ENCODE peak calls at places on chromosomes 6 and 20, in eight cellular contexts. One of them, this sample, is unnamed.

GRCh38 chr6:40164345-40164755 is 230.1 kb upstream of the MOCS1 start:
- DNase-seq in fibroblast of lung: no peak
- DNase-seq in stimulated activated CD4-positive, alpha-beta T cell treated with anti-CD3 and anti-CD28 coated beads, Interleukin-1b, Interleukin-23, amount 100 ng/mL, for 48 hours: no peak
- DNase-seq in mucosa of gallbladder: no peak
- DNase-seq in T-helper 17 cell: no peak
- DNase-seq in activated B cell treated with CpG ODN at 0.5 μM for 24 hours: no peak
- DNase-seq in SHP77: peak
- DNase-seq in hippocampal formation: peak
- DNase-seq in this sample: peak

GRCh38 chr20:56440346-56441007 is 27.9 kb upstream of the RTF2 start:
- DNase-seq in stimulated activated CD4-positive, alpha-beta T cell treated with anti-CD3 and anti-CD28 coated beads, Interleukin-1b, Interleukin-23, amount 100 ng/mL, for 48 hours: peak
- DNase-seq in mucosa of gallbladder: no peak
- DNase-seq in hippocampal formation: no peak
- DNase-seq in T-helper 17 cell: peak
- DNase-seq in activated B cell treated with CpG ODN at 0.5 μM for 24 hours: no peak
- DNase-seq in fibroblast of lung: no peak
- DNase-seq in SHP77: no peak
- DNase-seq in this sample: no peak

GRCh38 chr20:29873946-29874345 is 1383.5 kb upstream of the DEFB115 start:
- DNase-seq in activated B cell treated with CpG ODN at 0.5 μM for 24 hours: no peak
- DNase-seq in mucosa of gallbladder: peak
- DNase-seq in SHP77: no peak
- DNase-seq in stimulated activated CD4-positive, alpha-beta T cell treated with anti-CD3 and anti-CD28 coated beads, Interleukin-1b, Interleukin-23, amount 100 ng/mL, for 48 hours: peak
- DNase-seq in hippocampal formation: no peak
- DNase-seq in fibroblast of lung: peak
- DNase-seq in T-helper 17 cell: no peak
- DNase-seq in this sample: peak

GRCh38 chr6:158233214-158233795 is 65.2 kb downstream of the GTF2H5 start:
- DNase-seq in stimulated activated CD4-positive, alpha-beta T cell treated with anti-CD3 and anti-CD28 coated beads, Interleukin-1b, Interleukin-23, amount 100 ng/mL, for 48 hours: no peak
- DNase-seq in fibroblast of lung: no peak
- DNase-seq in T-helper 17 cell: no peak
- DNase-seq in mucosa of gallbladder: no peak
- DNase-seq in hippocampal formation: no peak
- DNase-seq in SHP77: peak
- DNase-seq in activated B cell treated with CpG ODN at 0.5 μM for 24 hours: no peak
- DNase-seq in this sample: peak

GRCh38 chr6:54291738-54292137 is 16.5 kb upstream of the TINAG start:
- DNase-seq in fibroblast of lung: peak
- DNase-seq in SHP77: no peak
- DNase-seq in stimulated activated CD4-positive, alpha-beta T cell treated with anti-CD3 and anti-CD28 coated beads, Interleukin-1b, Interleukin-23, amount 100 ng/mL, for 48 hours: no peak
- DNase-seq in mucosa of gallbladder: no peak
- DNase-seq in T-helper 17 cell: no peak
- DNase-seq in hippocampal formation: no peak
- DNase-seq in activated B cell treated with CpG ODN at 0.5 μM for 24 hours: no peak
- DNase-seq in this sample: no peak

GRCh38 chr20:48298851-48299484 is 513.7 kb upstream of the SULF2 start:
- DNase-seq in mucosa of gallbladder: peak
- DNase-seq in SHP77: no peak
- DNase-seq in T-helper 17 cell: no peak
- DNase-seq in fibroblast of lung: peak
- DNase-seq in activated B cell treated with CpG ODN at 0.5 μM for 24 hours: no peak
- DNase-seq in hippocampal formation: no peak
- DNase-seq in stimulated activated CD4-positive, alpha-beta T cell treated with anti-CD3 and anti-CD28 coated beads, Interleukin-1b, Interleukin-23, amount 100 ng/mL, for 48 hours: no peak
- DNase-seq in this sample: no peak

GRCh38 chr20:51244496-51244895 is 221.6 kb upstream of the KCNG1 start:
- DNase-seq in activated B cell treated with CpG ODN at 0.5 μM for 24 hours: no peak
- DNase-seq in fibroblast of lung: no peak
- DNase-seq in mucosa of gallbladder: no peak
- DNase-seq in T-helper 17 cell: no peak
- DNase-seq in SHP77: no peak
- DNase-seq in stimulated activated CD4-positive, alpha-beta T cell treated with anti-CD3 and anti-CD28 coated beads, Interleukin-1b, Interleukin-23, amount 100 ng/mL, for 48 hours: no peak
- DNase-seq in hippocampal formation: no peak
- DNase-seq in this sample: no peak

GRCh38 chr20:59120491-59120890 is 43.1 kb upstream of the ZNF831 start:
- DNase-seq in hippocampal formation: no peak
- DNase-seq in activated B cell treated with CpG ODN at 0.5 μM for 24 hours: no peak
- DNase-seq in SHP77: no peak
- DNase-seq in fibroblast of lung: no peak
- DNase-seq in stimulated activated CD4-positive, alpha-beta T cell treated with anti-CD3 and anti-CD28 coated beads, Interleukin-1b, Interleukin-23, amount 100 ng/mL, for 48 hours: peak
- DNase-seq in T-helper 17 cell: peak
- DNase-seq in mucosa of gallbladder: no peak
- DNase-seq in this sample: no peak

GRCh38 chr6:13229205-13230085 is 98.9 kb downstream of the TBC1D7 start:
- DNase-seq in SHP77: peak
- DNase-seq in fibroblast of lung: no peak
- DNase-seq in hippocampal formation: no peak
- DNase-seq in activated B cell treated with CpG ODN at 0.5 μM for 24 hours: peak
- DNase-seq in stimulated activated CD4-positive, alpha-beta T cell treated with anti-CD3 and anti-CD28 coated beads, Interleukin-1b, Interleukin-23, amount 100 ng/mL, for 48 hours: peak
- DNase-seq in T-helper 17 cell: no peak
- DNase-seq in mucosa of gallbladder: no peak
- DNase-seq in this sample: no peak

GRCh38 chr20:54350415-54350814 is 125.0 kb upstream of the DOK5 start:
- DNase-seq in activated B cell treated with CpG ODN at 0.5 μM for 24 hours: no peak
- DNase-seq in fibroblast of lung: peak
- DNase-seq in T-helper 17 cell: no peak
- DNase-seq in stimulated activated CD4-positive, alpha-beta T cell treated with anti-CD3 and anti-CD28 coated beads, Interleukin-1b, Interleukin-23, amount 100 ng/mL, for 48 hours: no peak
- DNase-seq in SHP77: no peak
- DNase-seq in hippocampal formation: no peak
- DNase-seq in mucosa of gallbladder: no peak
- DNase-seq in this sample: no peak

GRCh38 chr6:77463308-77463880 is at the start of gene HTR1B:
- DNase-seq in T-helper 17 cell: no peak
- DNase-seq in SHP77: no peak
- DNase-seq in hippocampal formation: no peak
- DNase-seq in activated B cell treated with CpG ODN at 0.5 μM for 24 hours: no peak
- DNase-seq in stimulated activated CD4-positive, alpha-beta T cell treated with anti-CD3 and anti-CD28 coated beads, Interleukin-1b, Interleukin-23, amount 100 ng/mL, for 48 hours: no peak
- DNase-seq in fibroblast of lung: no peak
- DNase-seq in mucosa of gallbladder: no peak
- DNase-seq in this sample: peak

GRCh38 chr6:30727920-30728605 is 7.9 kb downstream of the TUBB start:
- DNase-seq in stimulated activated CD4-positive, alpha-beta T cell treated with anti-CD3 and anti-CD28 coated beads, Interleukin-1b, Interleukin-23, amount 100 ng/mL, for 48 hours: no peak
- DNase-seq in hippocampal formation: no peak
- DNase-seq in activated B cell treated with CpG ODN at 0.5 μM for 24 hours: no peak
- DNase-seq in fibroblast of lung: peak
- DNase-seq in T-helper 17 cell: no peak
- DNase-seq in SHP77: no peak
- DNase-seq in mucosa of gallbladder: no peak
- DNase-seq in this sample: no peak

GRCh38 chr6:6566766-6567165 is 21.8 kb upstream of the LY86 start:
- DNase-seq in mucosa of gallbladder: no peak
- DNase-seq in hippocampal formation: no peak
- DNase-seq in stimulated activated CD4-positive, alpha-beta T cell treated with anti-CD3 and anti-CD28 coated beads, Interleukin-1b, Interleukin-23, amount 100 ng/mL, for 48 hours: no peak
- DNase-seq in T-helper 17 cell: no peak
- DNase-seq in activated B cell treated with CpG ODN at 0.5 μM for 24 hours: no peak
- DNase-seq in fibroblast of lung: no peak
- DNase-seq in SHP77: no peak
- DNase-seq in this sample: no peak

GRCh38 chr6:55239099-55239498 is 64.8 kb downstream of the HCRTR2 start:
- DNase-seq in stimulated activated CD4-positive, alpha-beta T cell treated with anti-CD3 and anti-CD28 coated beads, Interleukin-1b, Interleukin-23, amount 100 ng/mL, for 48 hours: no peak
- DNase-seq in SHP77: no peak
- DNase-seq in mucosa of gallbladder: no peak
- DNase-seq in fibroblast of lung: peak
- DNase-seq in activated B cell treated with CpG ODN at 0.5 μM for 24 hours: no peak
- DNase-seq in hippocampal formation: no peak
- DNase-seq in T-helper 17 cell: no peak
- DNase-seq in this sample: no peak

GRCh38 chr6:12555267-12555666 is 161.3 kb upstream of the PHACTR1 start:
- DNase-seq in fibroblast of lung: no peak
- DNase-seq in T-helper 17 cell: no peak
- DNase-seq in SHP77: no peak
- DNase-seq in hippocampal formation: no peak
- DNase-seq in stimulated activated CD4-positive, alpha-beta T cell treated with anti-CD3 and anti-CD28 coated beads, Interleukin-1b, Interleukin-23, amount 100 ng/mL, for 48 hours: no peak
- DNase-seq in mucosa of gallbladder: no peak
- DNase-seq in activated B cell treated with CpG ODN at 0.5 μM for 24 hours: no peak
- DNase-seq in this sample: no peak

GRCh38 chr6:17835784-17836183 is 129.1 kb upstream of the NUP153 start:
- DNase-seq in hippocampal formation: no peak
- DNase-seq in fibroblast of lung: no peak
- DNase-seq in SHP77: no peak
- DNase-seq in activated B cell treated with CpG ODN at 0.5 μM for 24 hours: no peak
- DNase-seq in mucosa of gallbladder: no peak
- DNase-seq in stimulated activated CD4-positive, alpha-beta T cell treated with anti-CD3 and anti-CD28 coated beads, Interleukin-1b, Interleukin-23, amount 100 ng/mL, for 48 hours: no peak
- DNase-seq in T-helper 17 cell: no peak
- DNase-seq in this sample: no peak

GRCh38 chr6:83708970-83709747 is at the start of gene SNAP91:
- DNase-seq in hippocampal formation: peak
- DNase-seq in activated B cell treated with CpG ODN at 0.5 μM for 24 hours: no peak
- DNase-seq in stimulated activated CD4-positive, alpha-beta T cell treated with anti-CD3 and anti-CD28 coated beads, Interleukin-1b, Interleukin-23, amount 100 ng/mL, for 48 hours: no peak
- DNase-seq in T-helper 17 cell: no peak
- DNase-seq in mucosa of gallbladder: no peak
- DNase-seq in SHP77: peak
- DNase-seq in fibroblast of lung: no peak
- DNase-seq in this sample: peak

GRCh38 chr6:165864925-165865324 is 201.9 kb upstream of the PDE10A start:
- DNase-seq in stimulated activated CD4-positive, alpha-beta T cell treated with anti-CD3 and anti-CD28 coated beads, Interleukin-1b, Interleukin-23, amount 100 ng/mL, for 48 hours: no peak
- DNase-seq in hippocampal formation: no peak
- DNase-seq in fibroblast of lung: no peak
- DNase-seq in SHP77: no peak
- DNase-seq in mucosa of gallbladder: no peak
- DNase-seq in T-helper 17 cell: no peak
- DNase-seq in activated B cell treated with CpG ODN at 0.5 μM for 24 hours: no peak
- DNase-seq in this sample: no peak

GRCh38 chr6:47478233-47479155 is 905 bp downstream of the CD2AP start:
- DNase-seq in hippocampal formation: no peak
- DNase-seq in fibroblast of lung: peak
- DNase-seq in T-helper 17 cell: no peak
- DNase-seq in SHP77: no peak
- DNase-seq in mucosa of gallbladder: no peak
- DNase-seq in stimulated activated CD4-positive, alpha-beta T cell treated with anti-CD3 and anti-CD28 coated beads, Interleukin-1b, Interleukin-23, amount 100 ng/mL, for 48 hours: no peak
- DNase-seq in activated B cell treated with CpG ODN at 0.5 μM for 24 hours: no peak
- DNase-seq in this sample: no peak

GRCh38 chr6:133953634-133954415 is 801 bp downstream of the TBPL1 start:
- DNase-seq in activated B cell treated with CpG ODN at 0.5 μM for 24 hours: no peak
- DNase-seq in T-helper 17 cell: no peak
- DNase-seq in fibroblast of lung: no peak
- DNase-seq in mucosa of gallbladder: no peak
- DNase-seq in SHP77: no peak
- DNase-seq in hippocampal formation: no peak
- DNase-seq in stimulated activated CD4-positive, alpha-beta T cell treated with anti-CD3 and anti-CD28 coated beads, Interleukin-1b, Interleukin-23, amount 100 ng/mL, for 48 hours: no peak
- DNase-seq in this sample: peak

GRCh38 chr6:23280445-23280844 is 711.1 kb downstream of the HDGFL1 start:
- DNase-seq in stimulated activated CD4-positive, alpha-beta T cell treated with anti-CD3 and anti-CD28 coated beads, Interleukin-1b, Interleukin-23, amount 100 ng/mL, for 48 hours: no peak
- DNase-seq in mucosa of gallbladder: no peak
- DNase-seq in T-helper 17 cell: no peak
- DNase-seq in fibroblast of lung: no peak
- DNase-seq in activated B cell treated with CpG ODN at 0.5 μM for 24 hours: no peak
- DNase-seq in hippocampal formation: no peak
- DNase-seq in SHP77: no peak
- DNase-seq in this sample: no peak

GRCh38 chr6:118562959-118563358 is 14.9 kb downstream of the PLN start:
- DNase-seq in activated B cell treated with CpG ODN at 0.5 μM for 24 hours: no peak
- DNase-seq in mucosa of gallbladder: no peak
- DNase-seq in T-helper 17 cell: no peak
- DNase-seq in SHP77: no peak
- DNase-seq in hippocampal formation: no peak
- DNase-seq in stimulated activated CD4-positive, alpha-beta T cell treated with anti-CD3 and anti-CD28 coated beads, Interleukin-1b, Interleukin-23, amount 100 ng/mL, for 48 hours: no peak
- DNase-seq in fibroblast of lung: no peak
- DNase-seq in this sample: no peak

GRCh38 chr20:7967199-7967844 is 27.1 kb upstream of the HAO1 start:
- DNase-seq in mucosa of gallbladder: no peak
- DNase-seq in activated B cell treated with CpG ODN at 0.5 μM for 24 hours: no peak
- DNase-seq in stimulated activated CD4-positive, alpha-beta T cell treated with anti-CD3 and anti-CD28 coated beads, Interleukin-1b, Interleukin-23, amount 100 ng/mL, for 48 hours: no peak
- DNase-seq in T-helper 17 cell: no peak
- DNase-seq in hippocampal formation: no peak
- DNase-seq in fibroblast of lung: peak
- DNase-seq in SHP77: no peak
- DNase-seq in this sample: no peak

GRCh38 chr6:36358235-36358915 is 21.7 kb upstream of the BNIP5 start:
- DNase-seq in mucosa of gallbladder: no peak
- DNase-seq in activated B cell treated with CpG ODN at 0.5 μM for 24 hours: no peak
- DNase-seq in hippocampal formation: peak
- DNase-seq in fibroblast of lung: no peak
- DNase-seq in SHP77: no peak
- DNase-seq in T-helper 17 cell: no peak
- DNase-seq in stimulated activated CD4-positive, alpha-beta T cell treated with anti-CD3 and anti-CD28 coated beads, Interleukin-1b, Interleukin-23, amount 100 ng/mL, for 48 hours: no peak
- DNase-seq in this sample: no peak

GRCh38 chr20:56781108-56781739 is 152.1 kb downstream of the TFAP2C start:
- DNase-seq in fibroblast of lung: peak
- DNase-seq in T-helper 17 cell: no peak
- DNase-seq in stimulated activated CD4-positive, alpha-beta T cell treated with anti-CD3 and anti-CD28 coated beads, Interleukin-1b, Interleukin-23, amount 100 ng/mL, for 48 hours: no peak
- DNase-seq in activated B cell treated with CpG ODN at 0.5 μM for 24 hours: no peak
- DNase-seq in mucosa of gallbladder: no peak
- DNase-seq in hippocampal formation: no peak
- DNase-seq in SHP77: no peak
- DNase-seq in this sample: no peak

GRCh38 chr20:13006825-13007224 is 1.9 kb upstream of the SPTLC3 start:
- DNase-seq in fibroblast of lung: peak
- DNase-seq in activated B cell treated with CpG ODN at 0.5 μM for 24 hours: no peak
- DNase-seq in stimulated activated CD4-positive, alpha-beta T cell treated with anti-CD3 and anti-CD28 coated beads, Interleukin-1b, Interleukin-23, amount 100 ng/mL, for 48 hours: no peak
- DNase-seq in mucosa of gallbladder: no peak
- DNase-seq in T-helper 17 cell: no peak
- DNase-seq in hippocampal formation: no peak
- DNase-seq in SHP77: no peak
- DNase-seq in this sample: no peak

GRCh38 chr6:88422831-88423230 is 256.7 kb upstream of the CNR1 start:
- DNase-seq in SHP77: no peak
- DNase-seq in stimulated activated CD4-positive, alpha-beta T cell treated with anti-CD3 and anti-CD28 coated beads, Interleukin-1b, Interleukin-23, amount 100 ng/mL, for 48 hours: no peak
- DNase-seq in mucosa of gallbladder: no peak
- DNase-seq in fibroblast of lung: no peak
- DNase-seq in T-helper 17 cell: no peak
- DNase-seq in hippocampal formation: no peak
- DNase-seq in activated B cell treated with CpG ODN at 0.5 μM for 24 hours: no peak
- DNase-seq in this sample: peak

GRCh38 chr6:69813508-69813907 is 16.7 kb upstream of the LMBRD1 start:
- DNase-seq in hippocampal formation: no peak
- DNase-seq in mucosa of gallbladder: no peak
- DNase-seq in SHP77: no peak
- DNase-seq in stimulated activated CD4-positive, alpha-beta T cell treated with anti-CD3 and anti-CD28 coated beads, Interleukin-1b, Interleukin-23, amount 100 ng/mL, for 48 hours: no peak
- DNase-seq in fibroblast of lung: no peak
- DNase-seq in activated B cell treated with CpG ODN at 0.5 μM for 24 hours: no peak
- DNase-seq in T-helper 17 cell: no peak
- DNase-seq in this sample: no peak

GRCh38 chr6:153129873-153130514 is 1.1 kb downstream of the RGS17 start:
- DNase-seq in T-helper 17 cell: no peak
- DNase-seq in stimulated activated CD4-positive, alpha-beta T cell treated with anti-CD3 and anti-CD28 coated beads, Interleukin-1b, Interleukin-23, amount 100 ng/mL, for 48 hours: no peak
- DNase-seq in mucosa of gallbladder: no peak
- DNase-seq in activated B cell treated with CpG ODN at 0.5 μM for 24 hours: no peak
- DNase-seq in fibroblast of lung: no peak
- DNase-seq in hippocampal formation: peak
- DNase-seq in SHP77: peak
- DNase-seq in this sample: peak

GRCh38 chr6:39997101-39997635 is 62.9 kb upstream of the MOCS1 start:
- DNase-seq in T-helper 17 cell: no peak
- DNase-seq in hippocampal formation: no peak
- DNase-seq in stimulated activated CD4-positive, alpha-beta T cell treated with anti-CD3 and anti-CD28 coated beads, Interleukin-1b, Interleukin-23, amount 100 ng/mL, for 48 hours: no peak
- DNase-seq in activated B cell treated with CpG ODN at 0.5 μM for 24 hours: no peak
- DNase-seq in fibroblast of lung: no peak
- DNase-seq in mucosa of gallbladder: no peak
- DNase-seq in SHP77: no peak
- DNase-seq in this sample: no peak

GRCh38 chr6:108888052-108888451 is 39.8 kb downstream of the ARMC2 start:
- DNase-seq in mucosa of gallbladder: no peak
- DNase-seq in fibroblast of lung: no peak
- DNase-seq in stimulated activated CD4-positive, alpha-beta T cell treated with anti-CD3 and anti-CD28 coated beads, Interleukin-1b, Interleukin-23, amount 100 ng/mL, for 48 hours: no peak
- DNase-seq in activated B cell treated with CpG ODN at 0.5 μM for 24 hours: no peak
- DNase-seq in SHP77: no peak
- DNase-seq in hippocampal formation: no peak
- DNase-seq in T-helper 17 cell: no peak
- DNase-seq in this sample: no peak

GRCh38 chr6:8821921-8822512 is 386.7 kb upstream of the SLC35B3 start:
- DNase-seq in activated B cell treated with CpG ODN at 0.5 μM for 24 hours: no peak
- DNase-seq in fibroblast of lung: no peak
- DNase-seq in SHP77: no peak
- DNase-seq in T-helper 17 cell: no peak
- DNase-seq in stimulated activated CD4-positive, alpha-beta T cell treated with anti-CD3 and anti-CD28 coated beads, Interleukin-1b, Interleukin-23, amount 100 ng/mL, for 48 hours: no peak
- DNase-seq in hippocampal formation: no peak
- DNase-seq in mucosa of gallbladder: no peak
- DNase-seq in this sample: no peak

GRCh38 chr6:131602913-131603312 is 25.1 kb downstream of the MED23 start:
- DNase-seq in SHP77: no peak
- DNase-seq in mucosa of gallbladder: no peak
- DNase-seq in hippocampal formation: no peak
- DNase-seq in stimulated activated CD4-positive, alpha-beta T cell treated with anti-CD3 and anti-CD28 coated beads, Interleukin-1b, Interleukin-23, amount 100 ng/mL, for 48 hours: no peak
- DNase-seq in activated B cell treated with CpG ODN at 0.5 μM for 24 hours: no peak
- DNase-seq in T-helper 17 cell: no peak
- DNase-seq in fibroblast of lung: peak
- DNase-seq in this sample: no peak

GRCh38 chr6:167130712-167131684 is 8.1 kb downstream of the CCR6 start:
- DNase-seq in activated B cell treated with CpG ODN at 0.5 μM for 24 hours: no peak
- DNase-seq in fibroblast of lung: no peak
- DNase-seq in T-helper 17 cell: no peak
- DNase-seq in stimulated activated CD4-positive, alpha-beta T cell treated with anti-CD3 and anti-CD28 coated beads, Interleukin-1b, Interleukin-23, amount 100 ng/mL, for 48 hours: no peak
- DNase-seq in mucosa of gallbladder: no peak
- DNase-seq in hippocampal formation: no peak
- DNase-seq in SHP77: no peak
- DNase-seq in this sample: no peak